ENCODE peak calls at places on chromosome 2, in five cellular contexts. One of them, this sample, is unnamed.

GRCh38 chr2:197810023-197810422 is 5.6 kb downstream of the PLCL1 start:
- DNase-seq in aorta: no peak
- DNase-seq in MV-4-11: no peak
- DNase-seq in GM18507: no peak
- DNase-seq in H7: no peak
- DNase-seq in this sample: no peak

GRCh38 chr2:108367014-108367413 is 10.7 kb upstream of the SULT1C4 start:
- DNase-seq in aorta: no peak
- DNase-seq in MV-4-11: no peak
- DNase-seq in GM18507: no peak
- DNase-seq in H7: no peak
- DNase-seq in this sample: no peak

GRCh38 chr2:23698733-23699391 is 228.1 kb downstream of the ATAD2B start:
- DNase-seq in aorta: no peak
- DNase-seq in MV-4-11: no peak
- DNase-seq in GM18507: no peak
- DNase-seq in H7: peak; percentile 76
- DNase-seq in this sample: no peak

GRCh38 chr2:36807223-36807886 is 110.8 kb downstream of the VIT start:
- DNase-seq in aorta: no peak
- DNase-seq in MV-4-11: no peak
- DNase-seq in GM18507: no peak
- DNase-seq in H7: no peak
- DNase-seq in this sample: peak; percentile 20

GRCh38 chr2:171404258-171404657 is 29.5 kb downstream of the METTL8 start:
- DNase-seq in aorta: no peak
- DNase-seq in MV-4-11: no peak
- DNase-seq in GM18507: no peak
- DNase-seq in H7: no peak
- DNase-seq in this sample: no peak

GRCh38 chr2:238644095-238645081 is 203.5 kb upstream of the TWIST2 start:
- DNase-seq in aorta: no peak
- DNase-seq in MV-4-11: peak; percentile 69
- DNase-seq in GM18507: no peak
- DNase-seq in H7: no peak
- DNase-seq in this sample: no peak

GRCh38 chr2:9941196-9941995 is 10.1 kb upstream of the GRHL1 start:
- DNase-seq in aorta: no peak
- DNase-seq in MV-4-11: peak; percentile 39
- DNase-seq in GM18507: no peak
- DNase-seq in H7: no peak
- DNase-seq in this sample: no peak

GRCh38 chr2:20378891-20379519 is 28.4 kb upstream of the PUM2 start:
- DNase-seq in aorta: peak; percentile 95
- DNase-seq in MV-4-11: peak; percentile 16
- DNase-seq in GM18507: no peak
- DNase-seq in H7: peak; percentile 87
- DNase-seq in this sample: peak; percentile 84

GRCh38 chr2:238346539-238346938 is 26.2 kb downstream of the TRAF3IP1 start:
- DNase-seq in aorta: no peak
- DNase-seq in MV-4-11: no peak
- DNase-seq in GM18507: no peak
- DNase-seq in H7: no peak
- DNase-seq in this sample: no peak

This sample was measured in mucosa of gallbladder.